ENCODE peak calls at places on chromosomes 4 and X, in eight cellular contexts. H is A673, C is keratinocyte, N is upper lobe of left lung, W is epithelial cell of esophagus, Y is sigmoid colon, B is GM12865, X is foreskin fibroblast. M is an unnamed sample.

GRCh38 chr4:105808459-105809041 is 86.7 kb upstream of the NPNT start:
- DNase-seq in H (no peak), C (no peak), N (no peak), W (peak), Y (no peak), B (no peak), X (peak), M (peak)

GRCh38 chr4:74504212-74504611 is 59.3 kb downstream of the AREG start:
- DNase-seq in H (no peak), C (no peak), N (no peak), W (peak), Y (no peak), B (no peak), X (peak), M (peak)

GRCh38 chr4:26473893-26474292 is 16.4 kb downstream of the CCKAR start:
- DNase-seq in H (no peak), C (no peak), N (no peak), W (no peak), Y (no peak), B (no peak), X (no peak), M (no peak)

GRCh38 chr4:107561481-107561880 is 158.6 kb downstream of the PAPSS1 start:
- DNase-seq in H (no peak), C (no peak), N (no peak), W (peak), Y (no peak), B (no peak), X (no peak), M (peak)

GRCh38 chr4:158670975-158671664 is 567 bp downstream of the C4orf46 start:
- DNase-seq in H (peak), C (no peak), N (peak), W (peak), Y (peak), B (peak), X (peak), M (peak)

GRCh38 chrX:46770006-46770816 is 11.3 kb upstream of the SLC9A7 start:
- DNase-seq in H (peak), C (no peak), N (no peak), W (peak), Y (no peak), B (no peak), X (peak), M (no peak)

GRCh38 chr4:87278335-87278794 is 44.3 kb downstream of the HSD17B13 start:
- DNase-seq in H (no peak), C (no peak), N (no peak), W (no peak), Y (no peak), B (no peak), X (no peak), M (no peak)

GRCh38 chr4:186918466-186918865 is 194.8 kb upstream of the FAT1 start:
- DNase-seq in H (no peak), C (no peak), N (no peak), W (no peak), Y (no peak), B (no peak), X (no peak), M (no peak)

GRCh38 chr4:10115657-10116624 is 658 bp downstream of the WDR1 start:
- DNase-seq in H (peak), C (no peak), N (peak), W (peak), Y (no peak), B (peak), X (no peak), M (no peak)

GRCh38 chr4:154406022-154406835 is 85.4 kb downstream of the DCHS2 start:
- DNase-seq in H (no peak), C (no peak), N (no peak), W (no peak), Y (no peak), B (peak), X (no peak), M (no peak)

GRCh38 chrX:2474280-2474962 is 26.4 kb downstream of the DHRSX start:
- DNase-seq in H (peak), C (no peak), N (no peak), W (no peak), Y (no peak), B (no peak), X (no peak), M (no peak)

GRCh38 chr4:21848001-21848400 is 100.6 kb downstream of the KCNIP4 start:
- DNase-seq in H (no peak), C (no peak), N (no peak), W (no peak), Y (no peak), B (no peak), X (no peak), M (no peak)

GRCh38 chrX:154440623-154441357 is 3.2 kb upstream of the FAM50A start:
- DNase-seq in H (no peak), C (no peak), N (no peak), W (no peak), Y (no peak), B (no peak), X (no peak), M (no peak)

GRCh38 chr4:124177647-124178425 is 534.7 kb downstream of the ANKRD50 start:
- DNase-seq in H (no peak), C (no peak), N (no peak), W (peak), Y (no peak), B (no peak), X (peak), M (peak)

GRCh38 chrX:45784590-45784989 is 583.9 kb upstream of the DIPK2B start:
- DNase-seq in H (no peak), C (no peak), N (no peak), W (no peak), Y (no peak), B (no peak), X (no peak), M (no peak)

GRCh38 chr4:61068745-61069144 is 131.4 kb upstream of the ADGRL3 start:
- DNase-seq in H (no peak), C (no peak), N (no peak), W (peak), Y (no peak), B (no peak), X (no peak), M (peak)

GRCh38 chrX:23952984-23953907 is 45.4 kb downstream of the CXorf58 start:
- DNase-seq in H (peak), C (no peak), N (no peak), W (no peak), Y (no peak), B (peak), X (no peak), M (no peak)

GRCh38 chr4:38132140-38132673 is 172.0 kb downstream of the PTTG2 start:
- DNase-seq in H (peak), C (peak), N (no peak), W (peak), Y (peak), B (peak), X (peak), M (peak)

GRCh38 chr4:143085224-143085623 is 99.5 kb upstream of the USP38 start:
- DNase-seq in H (peak), C (no peak), N (no peak), W (no peak), Y (no peak), B (no peak), X (peak), M (no peak)

GRCh38 chr4:113945906-113946305 is 33.5 kb downstream of the ARSJ start:
- DNase-seq in H (no peak), C (no peak), N (no peak), W (no peak), Y (no peak), B (no peak), X (no peak), M (no peak)

GRCh38 chr4:120773641-120774040 is 148.9 kb downstream of the PRDM5 start:
- DNase-seq in H (no peak), C (no peak), N (no peak), W (no peak), Y (no peak), B (peak), X (no peak), M (no peak)

GRCh38 chrX:110384490-110384889 is 25.8 kb downstream of the RTL9 start:
- DNase-seq in H (no peak), C (peak), N (no peak), W (peak), Y (no peak), B (no peak), X (peak), M (no peak)

GRCh38 chr4:2186133-2186864 is 55.6 kb downstream of the HAUS3 start:
- DNase-seq in H (peak), C (no peak), N (no peak), W (peak), Y (no peak), B (peak), X (no peak), M (peak)

GRCh38 chr4:153222790-153223417 is 18.7 kb downstream of the TRIM2 start:
- DNase-seq in H (peak), C (no peak), N (peak), W (peak), Y (peak), B (peak), X (no peak), M (no peak)

GRCh38 chrX:154648931-154649863 is 4.2 kb downstream of the CTAG2 start:
- DNase-seq in H (no peak), C (no peak), N (no peak), W (no peak), Y (no peak), B (no peak), X (no peak), M (no peak)

GRCh38 chr4:20137176-20137575 is 114.5 kb upstream of the SLIT2 start:
- DNase-seq in H (peak), C (no peak), N (no peak), W (no peak), Y (no peak), B (no peak), X (peak), M (no peak)

GRCh38 chr4:64899563-64899962 is 490.3 kb upstream of the TECRL start:
- DNase-seq in H (no peak), C (no peak), N (no peak), W (peak), Y (no peak), B (no peak), X (no peak), M (peak)

GRCh38 chrX:121894756-121895155 is 847.3 kb downstream of the GLUD2 start:
- DNase-seq in H (no peak), C (no peak), N (no peak), W (no peak), Y (no peak), B (no peak), X (no peak), M (no peak)

GRCh38 chr4:138053601-138054322 is 188.4 kb downstream of the SLC7A11 start:
- DNase-seq in H (peak), C (peak), N (no peak), W (peak), Y (no peak), B (no peak), X (peak), M (peak)

GRCh38 chr4:77493829-77494551 is 111.6 kb upstream of the CXCL13 start:
- DNase-seq in H (no peak), C (no peak), N (no peak), W (no peak), Y (no peak), B (peak), X (peak), M (no peak)

GRCh38 chr4:26803462-26803861 is 57.2 kb upstream of the STIM2 start:
- DNase-seq in H (peak), C (no peak), N (no peak), W (peak), Y (no peak), B (no peak), X (no peak), M (no peak)

GRCh38 chrX:106903856-106904528 is 851 bp upstream of the RIPPLY1 start:
- DNase-seq in H (no peak), C (no peak), N (no peak), W (no peak), Y (no peak), B (no peak), X (no peak), M (no peak)

GRCh38 chrX:15447985-15448639 is 45.0 kb downstream of the PIR start:
- DNase-seq in H (no peak), C (no peak), N (no peak), W (no peak), Y (no peak), B (no peak), X (peak), M (no peak)

DNA sequence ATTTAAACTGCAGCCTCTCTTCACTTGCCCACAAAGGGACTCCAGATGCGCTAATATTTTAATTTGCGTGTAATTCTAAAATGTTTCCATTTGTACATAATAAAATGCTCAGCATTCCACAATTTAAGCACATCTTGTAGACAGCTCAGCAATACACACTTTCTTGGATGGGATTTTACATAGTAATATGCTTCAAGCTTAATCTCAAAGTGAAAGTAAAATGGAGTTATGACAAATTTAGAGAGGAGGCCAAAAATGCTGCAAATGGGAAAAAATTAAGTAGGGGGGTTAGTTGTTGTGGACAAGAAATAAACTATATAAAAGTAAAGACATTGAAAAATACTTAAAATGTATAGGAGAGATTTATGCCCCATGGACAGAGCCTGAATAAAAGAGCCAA is 149.1 kb downstream of the FBXO8 start:
- DNase-seq in H (peak), C (no peak), N (no peak), W (no peak), Y (no peak), B (no peak), X (no peak), M (no peak)
- H3K4me3 ChIP-seq in H (peak), C (no peak), N (no peak), W (no peak), Y (peak), B (no peak), X (peak), M (no peak)

GRCh38 chrX:44342866-44343265 is 606 bp downstream of the EFHC2 start:
- DNase-seq in H (no peak), C (no peak), N (no peak), W (no peak), Y (no peak), B (no peak), X (no peak), M (no peak)
- H3K4me3 ChIP-seq in H (no peak), C (no peak), N (peak), W (peak), Y (peak), B (no peak), X (peak), M (peak)

DNA sequence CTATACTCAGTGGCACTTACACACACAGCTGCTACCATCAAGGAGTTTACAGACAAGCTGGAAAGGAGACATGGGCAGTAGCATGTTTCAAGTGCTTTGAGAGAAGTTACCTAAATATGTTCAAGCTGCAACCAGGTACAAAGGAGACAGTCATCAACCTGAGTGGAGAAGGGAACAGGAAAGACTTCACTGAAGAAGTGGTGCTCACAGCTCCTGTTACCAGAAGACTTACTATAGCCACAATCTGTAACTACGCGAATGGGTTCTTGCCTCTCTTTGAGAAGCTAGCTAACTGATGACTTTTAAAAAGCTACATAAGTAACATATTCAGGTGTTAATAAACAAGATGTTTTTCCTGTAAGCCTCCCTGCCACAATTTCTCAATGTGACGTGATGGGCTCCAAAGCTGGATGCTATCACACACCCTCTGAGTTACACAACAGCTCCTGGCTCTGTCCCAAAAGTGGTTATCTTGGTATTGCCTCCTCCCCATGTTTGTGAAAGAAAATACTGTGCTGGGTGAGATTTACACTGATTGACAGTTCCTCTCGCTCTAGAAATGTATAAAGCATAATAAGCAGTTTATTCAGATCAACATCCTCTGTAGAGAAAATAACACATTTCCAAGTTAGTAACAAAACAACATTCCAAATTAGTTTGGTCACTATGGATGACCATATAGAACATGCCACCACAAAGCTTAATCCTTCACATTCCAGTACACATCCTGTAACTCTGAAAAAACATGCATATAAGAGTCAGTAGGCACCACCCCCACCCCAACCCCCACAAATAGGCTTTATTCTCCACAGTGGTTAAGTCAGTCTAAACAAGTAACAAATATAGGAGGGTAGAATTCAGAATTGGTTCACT is 81.8 kb downstream of the FRYL start:
- DNase-seq in H (peak), C (peak), N (no peak), W (peak), Y (peak), B (no peak), X (peak), M (peak)
- H3K4me3 ChIP-seq in H (no peak), C (no peak), N (no peak), W (peak), Y (no peak), B (no peak), X (no peak), M (no peak)

DNA sequence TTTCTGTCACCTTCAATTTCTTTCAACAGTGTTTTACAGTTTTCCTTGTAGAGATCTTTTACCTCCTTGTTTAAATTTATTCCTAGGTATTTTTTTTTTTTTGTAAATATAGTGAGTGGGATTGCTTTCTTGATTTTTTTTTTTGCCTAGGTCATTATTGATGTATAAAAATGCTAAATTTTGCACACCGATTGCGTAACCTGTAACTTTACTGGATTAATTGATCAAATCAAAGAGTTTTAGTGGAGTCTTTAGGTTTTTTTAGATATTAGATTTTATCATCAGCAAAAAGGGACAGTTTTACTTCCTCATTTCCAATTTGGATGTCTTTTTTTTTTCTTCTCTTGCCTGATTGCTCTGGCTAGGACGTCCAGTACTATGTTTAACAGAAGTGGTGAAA is 40.9 kb downstream of the TEX13A start:
- DNase-seq in H (no peak), C (no peak), N (no peak), W (no peak), Y (no peak), B (no peak), X (no peak), M (no peak)
- H3K4me3 ChIP-seq in H (no peak), C (no peak), N (no peak), W (no peak), Y (no peak), B (no peak), X (no peak), M (no peak)

GRCh38 chrX:22135994-22136684 is 104.0 kb downstream of the PHEX start:
- DNase-seq in H (peak), C (no peak), N (no peak), W (peak), Y (no peak), B (peak), X (peak), M (peak)
- H3K4me3 ChIP-seq in H (no peak), C (no peak), N (no peak), W (peak), Y (no peak), B (no peak), X (peak), M (no peak)